ENCODE peak calls at places on chromosomes 1 and 21, in five cellular contexts. I, K, P, R and J are unnamed samples.

GRCh38 chr21:46078322-46078981 is 19.5 kb upstream of the COL6A2 start:
- DNase-seq in P (no peak), I (no peak), K (no peak), R (peak), J (peak)

GRCh38 chr1:172144445-172145060 is 275.9 kb upstream of the C1orf105 start:
- DNase-seq in R (peak), K (no peak), I (no peak), P (no peak), J (peak)

GRCh38 chr1:205375816-205376545 is 19.3 kb upstream of the KLHDC8A start:
- DNase-seq in P (no peak), K (no peak), R (peak), I (no peak), J (no peak)

GRCh38 chr1:209587778-209588177 is 4.3 kb downstream of the CAMK1G start:
- DNase-seq in I (no peak), P (no peak), K (no peak), R (no peak), J (no peak)

GRCh38 chr21:41755934-41756773 is 10.7 kb downstream of the RIPK4 start:
- DNase-seq in P (no peak), I (no peak), K (no peak), R (no peak), J (no peak)

GRCh38 chr21:35294231-35294898 is 245.3 kb upstream of the RUNX1 start:
- DNase-seq in R (no peak), I (no peak), K (no peak), P (no peak), J (no peak)

GRCh38 chr21:45412909-45413581 is 8.1 kb downstream of the COL18A1 start:
- DNase-seq in R (no peak), P (no peak), K (peak), I (no peak), J (peak)

GRCh38 chr1:1273152-1273534 is 511 bp downstream of the UBE2J2 start:
- DNase-seq in I (no peak), P (no peak), K (no peak), R (no peak), J (peak)

GRCh38 chr1:170221031-170221430 is 75.3 kb downstream of the NTMT2 start:
- DNase-seq in K (no peak), I (no peak), P (no peak), R (no peak), J (no peak)

GRCh38 chr1:232477728-232478127 is 152.2 kb downstream of the SIPA1L2 start:
- DNase-seq in P (no peak), R (peak), K (no peak), I (no peak), J (peak)

GRCh38 chr1:153616885-153617428 is 832 bp upstream of the S100A14 start:
- DNase-seq in I (no peak), P (no peak), R (no peak), K (no peak), J (no peak)

GRCh38 chr1:103514920-103515503 is 10.5 kb upstream of the RNPC3 start:
- DNase-seq in R (peak), I (no peak), P (peak), K (no peak), J (no peak)

GRCh38 chr1:18344755-18345154 is 136.0 kb upstream of the KLHDC7A start:
- DNase-seq in K (no peak), R (no peak), P (no peak), I (no peak), J (no peak)

GRCh38 chr1:163315773-163316374 is 5.9 kb upstream of the NUF2 start:
- DNase-seq in K (peak), R (peak), P (peak), I (no peak), J (no peak)

GRCh38 chr1:1421147-1421906 is at the start of gene ANKRD65:
- DNase-seq in R (no peak), I (peak), P (no peak), K (no peak), J (peak)

GRCh38 chr1:240559781-240560180 is 52.2 kb downstream of the GREM2 start:
- DNase-seq in I (no peak), R (peak), P (no peak), K (no peak), J (no peak)

GRCh38 chr1:19737413-19737812 is 62.3 kb downstream of the TMCO4 start:
- DNase-seq in I (no peak), P (no peak), R (peak), K (no peak), J (no peak)

GRCh38 chr1:113390871-113391642 is 742 bp downstream of the MAGI3 start:
- DNase-seq in P (peak), K (peak), I (peak), R (no peak), J (peak)

GRCh38 chr1:74753104-74753503 is 20.2 kb downstream of the TYW3 start:
- DNase-seq in I (no peak), R (no peak), K (no peak), P (no peak), J (no peak)

GRCh38 chr1:94819945-94820746 is at the start of gene SLC44A3:
- DNase-seq in P (peak), I (peak), R (peak), K (no peak), J (peak)

GRCh38 chr1:21834666-21835065 is 22.6 kb downstream of the LDLRAD2 start:
- DNase-seq in P (no peak), K (no peak), R (no peak), I (no peak), J (no peak)

GRCh38 chr1:113021430-113022085 is 51.4 kb upstream of the LRIG2 start:
- DNase-seq in I (no peak), P (no peak), R (no peak), K (no peak), J (no peak)

GRCh38 chr1:112674986-112675727 is 698 bp downstream of the MOV10 start:
- DNase-seq in K (peak), R (no peak), P (peak), I (peak), J (peak)